ENCODE peak calls at places on chromosomes 13 and 19, in five cellular contexts. A is skeletal muscle cell, T is GM04504, S is left lobe of liver, L is iris pigment epithelial cell. I is an unnamed sample.

GRCh38 chr13:43804461-43805070 is 17.8 kb upstream of the ENOX1 start:
- DNase-seq in S (no peak), L (peak; percentile 78), A (no peak), T (no peak), I (no peak)

GRCh38 chr19:55119053-55119452 is 1.6 kb upstream of the PPP1R12C start:
- DNase-seq in A (no peak), L (no peak), T (no peak), S (no peak), I (no peak)

GRCh38 chr13:20161951-20162300 is 1.1 kb upstream of the GJA3 start:
- DNase-seq in S (no peak), T (no peak), L (no peak), A (no peak), I (no peak)

GRCh38 chr13:87302034-87302433 is 369.1 kb upstream of the SLITRK5 start:
- DNase-seq in T (no peak), A (no peak), S (no peak), L (no peak), I (no peak)

GRCh38 chr13:26022538-26023292 is 29.1 kb downstream of the SHISA2 start:
- DNase-seq in L (peak; percentile 9), T (peak; percentile 12), A (peak; percentile 54), S (no peak), I (peak; percentile 14)

GRCh38 chr19:9839415-9839814 is 4.3 kb downstream of the PIN1 start:
- DNase-seq in A (no peak), T (no peak), L (peak; percentile 59), S (no peak), I (no peak)

GRCh38 chr13:40406405-40407138 is 259.9 kb downstream of the FOXO1 start:
- DNase-seq in T (peak; percentile 45), S (no peak), A (peak; percentile 71), L (peak; percentile 96), I (peak; percentile 58)

GRCh38 chr13:75505327-75505726 is 23.4 kb upstream of the TBC1D4 start:
- DNase-seq in T (no peak), A (no peak), S (no peak), L (no peak), I (no peak)

GRCh38 chr13:21670006-21670882 is 629 bp upstream of the FGF9 start:
- DNase-seq in S (no peak), L (peak; percentile 52), A (no peak), T (no peak), I (no peak)

GRCh38 chr13:111117289-111117688 is 2.2 kb downstream of the ARHGEF7 start:
- DNase-seq in A (no peak), T (no peak), S (no peak), L (no peak), I (no peak)

GRCh38 chr19:5801796-5802616 is 2.9 kb upstream of the NRTN start:
- DNase-seq in S (no peak), L (peak; percentile 20), A (no peak), T (peak; percentile 28), I (no peak)

I was measured in epithelial cell of prostate.